ENCODE peak calls at places on chromosome 13, in seven cellular contexts. V, K, Q, L, A, Y and E are unnamed samples.

GRCh38 chr13:109743706-109744453 is 42.5 kb downstream of the IRS2 start:
- DNase-seq in V (peak), K (no peak), Q (no peak), L (peak), A (no peak), Y (no peak), E (peak)

GRCh38 chr13:69793803-69794453 is 313.7 kb upstream of the ATXN8OS start:
- DNase-seq in V (no peak), K (no peak), Q (no peak), L (no peak), A (no peak), Y (no peak), E (no peak)

GRCh38 chr13:75469087-75469486 is 12.9 kb downstream of the TBC1D4 start:
- DNase-seq in V (no peak), K (no peak), Q (no peak), L (no peak), A (no peak), Y (no peak), E (no peak)

GRCh38 chr13:41029629-41030028 is 10.5 kb upstream of the ELF1 start:
- DNase-seq in V (no peak), K (no peak), Q (no peak), L (no peak), A (no peak), Y (no peak), E (no peak)

GRCh38 chr13:112990783-112991182 is 21.8 kb downstream of the MCF2L start:
- DNase-seq in V (no peak), K (peak), Q (no peak), L (no peak), A (no peak), Y (no peak), E (peak)

GRCh38 chr13:77267362-77267761 is 59.5 kb downstream of the MYCBP2 start:
- DNase-seq in V (peak), K (no peak), Q (no peak), L (peak), A (no peak), Y (no peak), E (no peak)

GRCh38 chr13:39279077-39279476 is 240.8 kb downstream of the NHLRC3 start:
- DNase-seq in V (no peak), K (no peak), Q (no peak), L (no peak), A (no peak), Y (no peak), E (no peak)

GRCh38 chr13:41494202-41494601 is 36.9 kb downstream of the RGCC start:
- DNase-seq in V (peak), K (no peak), Q (no peak), L (no peak), A (peak), Y (no peak), E (no peak)

GRCh38 chr13:57631607-57632275 is at the start of gene PCDH17:
- DNase-seq in V (peak), K (no peak), Q (peak), L (peak), A (peak), Y (no peak), E (no peak)

GRCh38 chr13:62687727-62688126 is 1272.1 kb upstream of the PCDH20 start:
- DNase-seq in V (no peak), K (no peak), Q (no peak), L (no peak), A (no peak), Y (no peak), E (no peak)

GRCh38 chr13:109145631-109146030 is 516.2 kb downstream of the MYO16 start:
- DNase-seq in V (peak), K (peak), Q (no peak), L (peak), A (no peak), Y (peak), E (peak)

GRCh38 chr13:112931028-112931934 is 37.7 kb upstream of the MCF2L start:
- DNase-seq in V (peak), K (peak), Q (no peak), L (peak), A (no peak), Y (peak), E (peak)